ENCODE peak calls at places on chromosomes 3 and 15, in four cellular contexts. P is K562, W is HepG2, Q is A549. I is an unnamed sample.

GRCh38 chr15:44662478-44663409 is 718 bp downstream of the SPG11 start:
- DNase-seq in P (peak; percentile 41), W (peak; percentile 61), Q (peak; percentile 63), I (no peak)

GRCh38 chr3:108511055-108511454 is 659 bp upstream of the MYH15 start:
- DNase-seq in P (no peak), W (no peak), Q (no peak), I (no peak)

GRCh38 chr3:10263549-10264363 is 15.5 kb downstream of the TATDN2 start:
- DNase-seq in P (peak; percentile 77), W (no peak), Q (peak; percentile 58), I (peak; percentile 42)

GRCh38 chr3:22377421-22377820 is 626.4 kb upstream of the ZNF385D start:
- DNase-seq in P (no peak), W (no peak), Q (no peak), I (no peak)

GRCh38 chr3:185283374-185283935 is 29.6 kb upstream of the EHHADH start:
- DNase-seq in P (no peak), W (no peak), Q (peak; percentile 9), I (peak; percentile 10)

GRCh38 chr15:22918056-22918455 is 62.1 kb downstream of the CYFIP1 start:
- DNase-seq in P (no peak), W (no peak), Q (peak; percentile 37), I (no peak)

GRCh38 chr3:12615263-12615662 is 48.7 kb downstream of the RAF1 start:
- DNase-seq in P (no peak), W (no peak), Q (no peak), I (no peak)

GRCh38 chr15:66134284-66134683 is 119.3 kb downstream of the MEGF11 start:
- DNase-seq in P (no peak), W (no peak), Q (no peak), I (no peak)

GRCh38 chr3:13087320-13087985 is 14.2 kb upstream of the IQSEC1 start:
- DNase-seq in P (peak; percentile 55), W (no peak), Q (no peak), I (no peak)

GRCh38 chr3:129016725-129017530 is 15.8 kb downstream of the EFCC1 start:
- DNase-seq in P (peak; percentile 42), W (no peak), Q (no peak), I (no peak)

GRCh38 chr3:98540346-98540745 is 8.6 kb downstream of the GPR15 start:
- DNase-seq in P (no peak), W (no peak), Q (no peak), I (no peak)

GRCh38 chr3:110296885-110297284 is 774.7 kb upstream of the NECTIN3 start:
- DNase-seq in P (no peak), W (no peak), Q (no peak), I (no peak)

GRCh38 chr3:178476886-178477285 is 59.4 kb upstream of the KCNMB2 start:
- DNase-seq in P (no peak), W (no peak), Q (no peak), I (no peak)

GRCh38 chr15:32994810-32995424 is 199.6 kb downstream of the FMN1 start:
- DNase-seq in P (peak; percentile 26), W (peak; percentile 7), Q (peak; percentile 62), I (peak; percentile 63)

GRCh38 chr15:35168464-35168863 is 83.4 kb upstream of the NANOGP8 start:
- DNase-seq in P (no peak), W (no peak), Q (no peak), I (peak; percentile 69)

GRCh38 chr3:104396974-104397669 is 969.6 kb upstream of the ALCAM start:
- DNase-seq in P (no peak), W (no peak), Q (peak; percentile 26), I (no peak)

GRCh38 chr3:170792511-170792910 is 77.5 kb downstream of the RPL22L1 start:
- DNase-seq in P (no peak), W (no peak), Q (no peak), I (peak; percentile 48)

GRCh38 chr3:177491301-177492031 is 294.2 kb upstream of the TBL1XR1 start:
- DNase-seq in P (no peak), W (no peak), Q (no peak), I (peak; percentile 54)

GRCh38 chr3:194123735-194124134 is 12.2 kb upstream of the HES1 start:
- DNase-seq in P (no peak), W (no peak), Q (no peak), I (no peak)
- TF ChIP-seq MYC in P (no peak), W (no peak), Q (no peak), I (no peak)

DNA sequence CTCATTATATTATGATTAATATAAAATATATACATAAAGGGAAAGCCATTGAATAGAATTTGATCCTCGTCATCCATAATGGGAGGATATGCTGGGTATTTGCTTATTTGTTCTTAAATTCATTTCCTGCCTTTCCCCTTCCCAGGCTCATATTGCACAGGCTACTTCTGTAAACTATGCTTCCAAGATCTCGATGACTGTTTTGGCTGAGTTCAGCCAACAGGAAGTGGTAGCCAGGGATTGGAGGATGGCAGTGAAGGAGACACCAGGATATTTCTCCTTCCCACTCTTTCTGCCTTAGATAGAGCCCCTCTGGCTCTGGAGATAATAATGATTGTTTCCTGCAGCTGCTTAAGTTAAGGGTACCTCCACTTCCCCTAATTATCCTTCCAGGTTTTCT is 44.3 kb upstream of the DYNC1LI1 start:
- DNase-seq in P (no peak), W (no peak), Q (no peak), I (peak; percentile 74)
- TF ChIP-seq JUN in P (no peak), W (no peak), Q (no peak), I (no peak)

DNA sequence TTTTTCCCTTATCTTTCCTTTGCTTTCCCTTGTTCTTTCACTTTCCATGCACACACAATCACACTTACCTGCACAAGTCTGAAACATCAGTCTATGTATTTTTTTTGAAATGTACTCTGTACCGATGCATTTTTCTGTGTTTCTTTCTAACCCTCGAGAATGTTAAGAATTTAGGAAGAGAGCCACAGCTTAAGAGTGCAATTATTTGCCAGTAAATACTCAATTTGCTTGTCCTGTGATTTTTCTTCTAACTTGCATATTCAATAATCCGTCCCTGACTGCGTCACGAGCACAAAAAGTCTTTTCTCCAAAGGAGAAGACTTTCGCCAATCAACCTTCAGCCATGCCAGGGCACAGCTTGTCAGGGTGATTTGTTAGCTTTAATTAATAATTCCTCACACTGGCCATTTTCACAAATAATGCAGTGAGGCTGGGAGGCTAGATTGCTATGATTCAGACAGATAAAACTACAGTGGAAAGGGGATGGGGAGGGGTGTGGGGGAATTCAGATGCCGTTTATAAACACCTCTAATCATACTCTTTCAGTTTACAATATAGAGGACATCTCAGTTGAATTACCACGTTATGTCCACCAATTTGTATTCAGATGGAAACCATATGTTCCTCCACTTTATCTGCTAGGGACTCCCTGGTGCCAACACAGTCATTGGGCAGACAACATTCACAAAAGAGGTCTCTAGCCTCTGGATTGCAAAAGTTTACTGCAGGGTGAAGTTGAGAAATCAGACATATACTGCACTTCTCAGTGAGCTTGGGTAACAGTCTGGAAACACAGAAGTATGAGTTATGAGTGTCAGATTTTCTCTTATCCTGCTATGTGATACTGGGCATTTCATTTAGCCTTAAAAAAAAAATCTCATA is 388.0 kb downstream of the ZBTB20 start:
- DNase-seq in P (no peak), W (peak; percentile 39), Q (peak; percentile 30), I (no peak)
- TF ChIP-seq MYC in P (no peak), W (no peak), Q (no peak), I (no peak)

DNA sequence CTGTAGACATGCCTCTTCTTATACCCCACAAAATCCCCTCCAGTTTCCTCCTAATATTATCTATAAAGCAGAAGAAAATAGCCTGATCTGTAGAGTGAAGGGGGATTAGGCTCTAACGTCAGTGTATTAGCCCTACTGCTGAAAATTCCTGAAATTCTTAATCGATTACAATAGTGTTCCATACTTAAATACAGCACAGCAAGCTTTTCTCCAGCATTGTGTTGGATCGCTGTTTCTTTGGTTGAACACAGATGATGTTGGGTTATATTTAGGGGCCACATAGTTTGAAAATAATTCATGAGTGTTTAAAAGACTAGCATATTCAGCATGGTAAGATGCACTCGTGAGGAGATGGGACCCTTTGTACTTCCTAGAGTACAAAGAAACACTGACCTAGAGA is 52.5 kb downstream of the PIAS1 start:
- DNase-seq in P (no peak), W (peak; percentile 9), Q (no peak), I (no peak)
- TF ChIP-seq JUN in P (no peak), W (no peak), Q (no peak), I (no peak)

GRCh38 chr3:60266444-60266843 is 984.8 kb downstream of the FHIT start:
- DNase-seq in P (no peak), W (no peak), Q (no peak), I (no peak)

GRCh38 chr3:60262546-60262945 is 988.7 kb downstream of the FHIT start:
- DNase-seq in P (no peak), W (no peak), Q (no peak), I (no peak)

GRCh38 chr3:60260546-60260945 is 990.7 kb downstream of the FHIT start:
- DNase-seq in P (no peak), W (no peak), Q (no peak), I (no peak)
- TF ChIP-seq MYC in P (no peak), W (no peak), Q (no peak), I (no peak)